ENCODE peak calls at places on chromosome 11, in eight cellular contexts. One of them, this sample, is unnamed.

GRCh38 chr11:8830641-8831040 is 80.3 kb upstream of the AKIP1 start:
- DNase-seq in NCI-H1436 treated with DMSO at 0.1 percent for 48 hours: no peak
- DNase-seq in endothelial cell: no peak
- DNase-seq in NCI-H510A: no peak
- DNase-seq in neural progenitor cell: no peak
- DNase-seq in Calu3: no peak
- DNase-seq in hepatic stellate cell: no peak
- DNase-seq in SK-MEL-5: no peak
- DNase-seq in this sample: no peak

GRCh38 chr11:79434263-79434662 is 6.6 kb downstream of the TENM4 start:
- DNase-seq in SK-MEL-5: no peak
- DNase-seq in hepatic stellate cell: no peak
- DNase-seq in NCI-H510A: no peak
- DNase-seq in neural progenitor cell: no peak
- DNase-seq in endothelial cell: no peak
- DNase-seq in NCI-H1436 treated with DMSO at 0.1 percent for 48 hours: no peak
- DNase-seq in Calu3: no peak
- DNase-seq in this sample: no peak

GRCh38 chr11:66915866-66916265 is 42.3 kb downstream of the PC start:
- DNase-seq in Calu3: no peak
- DNase-seq in NCI-H1436 treated with DMSO at 0.1 percent for 48 hours: no peak
- DNase-seq in neural progenitor cell: no peak
- DNase-seq in NCI-H510A: no peak
- DNase-seq in endothelial cell: no peak
- DNase-seq in SK-MEL-5: peak; percentile 80
- DNase-seq in hepatic stellate cell: no peak
- DNase-seq in this sample: no peak

GRCh38 chr11:79045811-79046304 is 395.0 kb downstream of the TENM4 start:
- DNase-seq in endothelial cell: no peak
- DNase-seq in neural progenitor cell: peak; percentile 46
- DNase-seq in NCI-H510A: no peak
- DNase-seq in SK-MEL-5: no peak
- DNase-seq in hepatic stellate cell: no peak
- DNase-seq in NCI-H1436 treated with DMSO at 0.1 percent for 48 hours: no peak
- DNase-seq in Calu3: no peak
- DNase-seq in this sample: no peak

GRCh38 chr11:38562562-38562961 is 1964.5 kb upstream of the RAG2 start:
- DNase-seq in hepatic stellate cell: no peak
- DNase-seq in SK-MEL-5: no peak
- DNase-seq in NCI-H510A: no peak
- DNase-seq in endothelial cell: no peak
- DNase-seq in Calu3: no peak
- DNase-seq in neural progenitor cell: no peak
- DNase-seq in NCI-H1436 treated with DMSO at 0.1 percent for 48 hours: no peak
- DNase-seq in this sample: no peak

GRCh38 chr11:76153609-76153949 is 52.7 kb downstream of the WNT11 start:
- DNase-seq in hepatic stellate cell: no peak
- DNase-seq in Calu3: no peak
- DNase-seq in NCI-H1436 treated with DMSO at 0.1 percent for 48 hours: no peak
- DNase-seq in NCI-H510A: no peak
- DNase-seq in neural progenitor cell: no peak
- DNase-seq in SK-MEL-5: peak; percentile 75
- DNase-seq in endothelial cell: no peak
- DNase-seq in this sample: no peak

GRCh38 chr11:117851852-117852251 is 24.6 kb downstream of the FXYD6 start:
- DNase-seq in NCI-H510A: no peak
- DNase-seq in NCI-H1436 treated with DMSO at 0.1 percent for 48 hours: no peak
- DNase-seq in SK-MEL-5: no peak
- DNase-seq in endothelial cell: no peak
- DNase-seq in hepatic stellate cell: no peak
- DNase-seq in Calu3: no peak
- DNase-seq in neural progenitor cell: no peak
- DNase-seq in this sample: no peak

GRCh38 chr11:9219572-9219971 is 45.6 kb downstream of the DENND5A start:
- DNase-seq in SK-MEL-5: no peak
- DNase-seq in NCI-H510A: no peak
- DNase-seq in Calu3: no peak
- DNase-seq in neural progenitor cell: no peak
- DNase-seq in hepatic stellate cell: no peak
- DNase-seq in endothelial cell: no peak
- DNase-seq in NCI-H1436 treated with DMSO at 0.1 percent for 48 hours: no peak
- DNase-seq in this sample: peak; percentile 69

GRCh38 chr11:83648610-83649467 is 362.7 kb upstream of the CCDC90B start:
- DNase-seq in neural progenitor cell: peak; percentile 35
- DNase-seq in endothelial cell: no peak
- DNase-seq in Calu3: no peak
- DNase-seq in NCI-H510A: no peak
- DNase-seq in NCI-H1436 treated with DMSO at 0.1 percent for 48 hours: no peak
- DNase-seq in SK-MEL-5: no peak
- DNase-seq in hepatic stellate cell: no peak
- DNase-seq in this sample: no peak

This sample was measured in HCEC 1CT.